ENCODE peak calls at places on chromosome 7, in nine cellular contexts. X is activated CD4-positive, alpha-beta T cell treated with anti-CD3 and anti-CD28 coated beads for 24 hours; U is cardiac fibroblast; I is IMR-90; D is CD8-positive, alpha-beta memory T cell; V is progenitor cell of endocrine pancreas; N is NCI-H1092; R is upper lobe of right lung; J is COLO829. O is an unnamed sample.

GRCh38 chr7:95472521-95473160 is 13.1 kb upstream of the ASB4 start:
- DNase-seq in V (no peak), J (no peak), I (peak), U (peak), N (peak), R (no peak), X (no peak), D (no peak), O (peak)

GRCh38 chr7:135792866-135793265 is 44.3 kb upstream of the FAM180A start:
- DNase-seq in J (no peak), N (no peak), U (no peak), I (no peak), X (no peak), R (no peak), V (no peak), D (no peak), O (peak)

GRCh38 chr7:150560486-150560885 is 6.7 kb upstream of the GIMAP4 start:
- DNase-seq in D (no peak), N (no peak), I (no peak), J (no peak), X (no peak), V (no peak), U (no peak), R (no peak), O (no peak)

GRCh38 chr7:50537417-50537816 is 27.8 kb downstream of the DDC start:
- DNase-seq in U (no peak), V (no peak), D (no peak), N (no peak), R (no peak), J (no peak), I (no peak), X (no peak), O (no peak)

GRCh38 chr7:2657920-2658671 is 26.3 kb downstream of the TTYH3 start:
- DNase-seq in R (no peak), J (no peak), D (no peak), V (no peak), X (no peak), I (no peak), N (no peak), U (no peak), O (no peak)

GRCh38 chr7:41169307-41169706 is 533.6 kb downstream of the INHBA start:
- DNase-seq in J (no peak), U (no peak), N (no peak), I (peak), R (no peak), D (no peak), X (no peak), V (no peak), O (no peak)

GRCh38 chr7:30065746-30066145 is 37.5 kb downstream of the PLEKHA8 start:
- DNase-seq in V (no peak), X (no peak), I (no peak), U (no peak), N (no peak), R (no peak), D (no peak), J (no peak), O (no peak)

GRCh38 chr7:139361523-139361922 is 1.8 kb downstream of the LUC7L2 start:
- DNase-seq in V (no peak), U (no peak), X (no peak), N (no peak), J (no peak), I (no peak), D (no peak), R (no peak), O (no peak)

GRCh38 chr7:121329460-121330052 is 756 bp downstream of the WNT16 start:
- DNase-seq in R (peak), X (no peak), J (no peak), V (peak), I (no peak), N (peak), U (no peak), D (no peak), O (no peak)

GRCh38 chr7:148684289-148684688 is 14.4 kb upstream of the CUL1 start:
- DNase-seq in J (no peak), R (peak), V (no peak), U (no peak), D (no peak), N (no peak), I (no peak), X (no peak), O (no peak)

GRCh38 chr7:143458263-143458662 is 15.0 kb downstream of the TAS2R60 start:
- DNase-seq in V (no peak), N (no peak), D (no peak), X (no peak), I (peak), R (no peak), U (no peak), J (no peak), O (no peak)

GRCh38 chr7:6167004-6167551 is 105.3 kb downstream of the CYTH3 start:
- DNase-seq in V (no peak), D (no peak), X (no peak), U (no peak), I (no peak), R (peak), J (no peak), N (no peak), O (no peak)

GRCh38 chr7:28533731-28534531 is 121.6 kb downstream of the CREB5 start:
- DNase-seq in X (no peak), V (no peak), R (no peak), J (peak), D (no peak), I (peak), U (peak), N (no peak), O (peak)

GRCh38 chr7:30977896-30978564 is 14.3 kb downstream of the GHRHR start:
- DNase-seq in X (no peak), R (peak), V (peak), J (no peak), U (peak), D (no peak), N (peak), I (peak), O (peak)

GRCh38 chr7:1637155-1637554 is 32.9 kb upstream of the ELFN1 start:
- DNase-seq in J (no peak), R (no peak), U (no peak), I (no peak), N (no peak), X (no peak), D (no peak), V (no peak), O (no peak)

GRCh38 chr7:149161241-149161848 is 14.1 kb downstream of the ZNF398 start:
- DNase-seq in I (peak), V (no peak), N (no peak), U (no peak), X (no peak), R (no peak), J (no peak), D (no peak), O (no peak)

GRCh38 chr7:151518105-151518780 is 1.5 kb downstream of the RHEB start:
- DNase-seq in X (peak), V (no peak), R (peak), N (peak), J (no peak), D (peak), I (peak), U (peak), O (peak)

GRCh38 chr7:70573202-70573810 is 558.6 kb upstream of the GALNT17 start:
- DNase-seq in I (no peak), X (no peak), V (no peak), D (no peak), R (no peak), N (peak), U (no peak), J (no peak), O (no peak)

GRCh38 chr7:138538518-138538917 is 78.5 kb downstream of the TRIM24 start:
- DNase-seq in J (peak), D (no peak), X (no peak), R (no peak), V (no peak), N (no peak), U (peak), I (peak), O (peak)

GRCh38 chr7:42831051-42831952 is 80.6 kb downstream of the C7orf25 start:
- DNase-seq in N (no peak), D (no peak), U (peak), I (peak), J (peak), X (no peak), R (peak), V (no peak), O (peak)

GRCh38 chr7:134695321-134695860 is 48.7 kb downstream of the BPGM start:
- DNase-seq in R (no peak), X (no peak), V (no peak), N (no peak), D (no peak), J (peak), I (no peak), U (peak), O (no peak)

GRCh38 chr7:50456371-50457123 is 6.4 kb upstream of the FIGNL1 start:
- DNase-seq in N (no peak), J (no peak), I (no peak), U (no peak), V (no peak), D (no peak), X (no peak), R (no peak), O (no peak)

GRCh38 chr7:20330797-20331230 is at the start of gene ITGB8:
- DNase-seq in I (no peak), J (no peak), U (no peak), N (peak), V (peak), R (no peak), D (no peak), X (no peak), O (peak)

GRCh38 chr7:151876899-151877777 is at the start of gene PRKAG2:
- DNase-seq in J (no peak), I (no peak), D (peak), V (peak), N (peak), U (peak), X (peak), R (peak), O (peak)

GRCh38 chr7:2168612-2169312 is 64.0 kb downstream of the MAD1L1 start:
- DNase-seq in U (no peak), X (no peak), V (no peak), I (no peak), D (no peak), R (peak), N (no peak), J (no peak), O (no peak)

GRCh38 chr7:16651391-16652254 is 5.6 kb downstream of the BZW2 start:
- DNase-seq in X (no peak), N (no peak), I (no peak), D (no peak), U (no peak), V (no peak), R (no peak), J (no peak), O (no peak)

GRCh38 chr7:87091487-87092066 is 32.1 kb upstream of the ELAPOR2 start:
- DNase-seq in N (no peak), X (no peak), D (no peak), V (no peak), J (no peak), I (no peak), U (no peak), R (no peak), O (no peak)

GRCh38 chr7:151678227-151678604 is 158.5 kb upstream of the RHEB start:
- DNase-seq in N (no peak), X (no peak), D (no peak), J (no peak), U (no peak), R (no peak), I (no peak), V (no peak), O (no peak)

GRCh38 chr7:254337-255037 is 35.5 kb upstream of the FOXL3 start:
- DNase-seq in N (no peak), X (no peak), V (no peak), I (no peak), D (no peak), U (no peak), R (no peak), J (no peak), O (no peak)

GRCh38 chr7:45715471-45716352 is 141.5 kb downstream of the ADCY1 start:
- DNase-seq in D (no peak), J (no peak), U (no peak), I (no peak), R (peak), V (no peak), N (no peak), X (no peak), O (no peak)

GRCh38 chr7:73885975-73886798 is 25.2 kb downstream of the TMEM270 start:
- DNase-seq in N (no peak), U (peak), X (no peak), D (no peak), V (no peak), I (peak), R (no peak), J (no peak), O (no peak)

GRCh38 chr7:668958-669357 is 57.5 kb upstream of the DNAAF5 start:
- DNase-seq in J (no peak), U (no peak), R (no peak), V (no peak), I (no peak), X (no peak), D (no peak), N (no peak), O (no peak)

GRCh38 chr7:10632707-10633106 is 341.0 kb upstream of the PHF14 start:
- DNase-seq in V (no peak), U (no peak), X (no peak), N (no peak), R (no peak), J (no peak), I (no peak), D (no peak), O (no peak)

GRCh38 chr7:46772740-46773139 is 809.2 kb downstream of the TNS3 start:
- DNase-seq in D (no peak), R (no peak), U (no peak), N (no peak), J (no peak), V (no peak), X (no peak), I (no peak), O (no peak)

GRCh38 chr7:130897515-130898419 is 163.8 kb upstream of the KLF14 start:
- DNase-seq in U (no peak), R (no peak), I (no peak), J (no peak), X (no peak), N (peak), V (no peak), D (no peak), O (no peak)

GRCh38 chr7:129950191-129950940 is 2.4 kb downstream of the UBE2H start:
- DNase-seq in U (peak), X (no peak), J (peak), R (no peak), I (no peak), N (no peak), D (no peak), V (no peak), O (peak)

GRCh38 chr7:120256719-120257118 is 16.3 kb upstream of the KCND2 start:
- DNase-seq in U (no peak), D (no peak), X (no peak), J (no peak), I (no peak), N (no peak), R (no peak), V (no peak), O (no peak)

GRCh38 chr7:151917791-151918311 is 38.4 kb upstream of the GALNTL5 start:
- DNase-seq in I (no peak), N (no peak), R (no peak), U (no peak), D (no peak), V (no peak), X (no peak), J (no peak), O (no peak)

GRCh38 chr7:118183254-118183585 is 744 bp upstream of the LSM8 start:
- DNase-seq in V (no peak), J (no peak), X (no peak), U (peak), D (no peak), R (no peak), N (no peak), I (no peak), O (no peak)

O was measured in myocyte.